ENCODE peak calls at places on chromosomes 3 and 15, in four cellular contexts. J is OCI-LY7, Z is fibroblast of pulmonary artery, Q is lower lobe of right lung. W is an unnamed sample.

GRCh38 chr15:50977157-50977556 is 68.7 kb downstream of the AP4E1 start:
- DNase-seq in J (no peak), Z (peak), Q (no peak), W (no peak)

GRCh38 chr3:69370156-69370944 is 15.5 kb downstream of the FRMD4B start:
- DNase-seq in J (no peak), Z (no peak), Q (peak), W (peak)

GRCh38 chr3:194255252-194256039 is 95.7 kb downstream of the CPN2 start:
- DNase-seq in J (peak), Z (peak), Q (peak), W (peak)

GRCh38 chr3:4754180-4755086 is 224.8 kb upstream of the BHLHE40 start:
- DNase-seq in J (no peak), Z (no peak), Q (no peak), W (no peak)

GRCh38 chr15:93126496-93127083 is 37.6 kb upstream of the RGMA start:
- DNase-seq in J (no peak), Z (no peak), Q (no peak), W (no peak)

GRCh38 chr15:69760890-69761568 is 308.4 kb downstream of the RPLP1 start:
- DNase-seq in J (peak), Z (peak), Q (peak), W (peak)

GRCh38 chr15:43134157-43134637 is 811 bp downstream of the TMEM62 start:
- DNase-seq in J (peak), Z (no peak), Q (no peak), W (no peak)

GRCh38 chr3:173826901-173827609 is 429.5 kb downstream of the NLGN1 start:
- DNase-seq in J (no peak), Z (peak), Q (no peak), W (no peak)

GRCh38 chr3:30628931-30629590 is 22.7 kb downstream of the TGFBR2 start:
- DNase-seq in J (peak), Z (peak), Q (no peak), W (peak)

GRCh38 chr3:9135526-9135925 is 113.9 kb downstream of the SRGAP3 start:
- DNase-seq in J (no peak), Z (no peak), Q (no peak), W (no peak)
- TF ChIP-seq CTCF in J (no peak), Z (no peak), Q (no peak), W (no peak)

DNA sequence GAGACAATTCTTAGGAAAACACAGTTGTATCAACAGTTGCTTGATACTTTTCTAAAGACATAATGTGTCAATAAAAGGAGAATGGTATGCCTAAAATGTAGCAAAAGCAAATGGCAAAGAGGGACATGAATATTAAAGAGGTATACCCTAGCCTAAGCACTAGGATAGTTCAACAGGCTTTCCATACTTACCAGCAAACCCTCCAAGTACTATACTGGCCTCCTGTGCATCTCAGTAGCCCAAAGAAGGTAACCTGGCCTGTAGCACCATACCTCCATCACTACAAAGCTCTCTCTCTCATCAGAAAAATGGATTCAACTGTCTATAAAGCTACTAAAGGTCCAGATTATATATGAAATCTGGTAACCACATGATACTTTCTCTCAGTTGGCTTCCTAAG is 7.5 kb downstream of the SETD2 start:
- DNase-seq in J (no peak), Z (no peak), Q (no peak), W (no peak)
- TF ChIP-seq CTCF in J (no peak), Z (no peak), Q (no peak), W (no peak)

GRCh38 chr3:169662215-169663070 is 1.1 kb downstream of the MECOM start:
- DNase-seq in J (peak), Z (peak), Q (peak), W (no peak)
- TF ChIP-seq CTCF in J (peak), Z (peak), Q (peak), W (peak)

DNA sequence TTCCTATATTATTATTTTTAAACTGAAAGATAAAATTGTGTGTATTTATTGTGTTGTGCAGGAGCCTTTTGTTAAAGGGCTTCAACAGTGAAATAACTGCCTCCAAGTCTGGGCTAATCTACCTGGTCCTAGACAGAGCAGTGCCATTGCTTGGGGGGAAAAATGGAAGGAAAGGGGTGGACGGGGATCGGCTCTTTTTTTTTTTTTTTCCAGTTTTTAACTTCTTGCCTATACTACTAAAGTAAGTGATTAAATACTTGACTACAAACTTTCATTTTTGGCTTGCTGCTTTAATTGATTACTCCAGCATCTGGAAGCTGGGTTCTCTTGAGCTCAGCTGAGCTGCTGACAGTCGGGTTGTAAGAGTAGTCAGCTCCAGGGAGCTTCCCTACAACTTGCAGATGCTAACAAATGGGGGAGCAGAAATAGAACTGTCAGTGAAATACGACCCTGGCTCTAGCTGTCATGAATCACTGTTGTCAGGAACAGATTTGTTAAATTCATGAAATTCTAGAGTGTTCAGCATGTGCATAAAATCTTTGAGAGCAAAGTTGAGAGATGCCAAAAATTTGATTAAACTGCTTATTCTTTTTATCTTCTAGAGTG is 276.7 kb downstream of the ROBO1 start:
- DNase-seq in J (no peak), Z (no peak), Q (no peak), W (no peak)
- TF ChIP-seq CTCF in J (no peak), Z (no peak), Q (no peak), W (no peak)

GRCh38 chr15:65869127-65869953 is at the start of gene RAB11A:
- DNase-seq in J (peak), Z (peak), Q (peak), W (peak)
- TF ChIP-seq CTCF in J (peak), Z (peak), Q (peak), W (peak)

GRCh38 chr3:170985304-170985703 is 41.2 kb downstream of the SLC2A2 start:
- DNase-seq in J (no peak), Z (no peak), Q (no peak), W (no peak)

GRCh38 chr3:170980399-170980798 is 46.1 kb downstream of the SLC2A2 start:
- DNase-seq in J (no peak), Z (no peak), Q (no peak), W (no peak)

GRCh38 chr3:170977911-170978310 is 48.6 kb downstream of the SLC2A2 start:
- DNase-seq in J (no peak), Z (peak), Q (no peak), W (no peak)

GRCh38 chr3:170978335-170978745 is 48.2 kb downstream of the SLC2A2 start:
- DNase-seq in J (no peak), Z (no peak), Q (no peak), W (no peak)

DNA sequence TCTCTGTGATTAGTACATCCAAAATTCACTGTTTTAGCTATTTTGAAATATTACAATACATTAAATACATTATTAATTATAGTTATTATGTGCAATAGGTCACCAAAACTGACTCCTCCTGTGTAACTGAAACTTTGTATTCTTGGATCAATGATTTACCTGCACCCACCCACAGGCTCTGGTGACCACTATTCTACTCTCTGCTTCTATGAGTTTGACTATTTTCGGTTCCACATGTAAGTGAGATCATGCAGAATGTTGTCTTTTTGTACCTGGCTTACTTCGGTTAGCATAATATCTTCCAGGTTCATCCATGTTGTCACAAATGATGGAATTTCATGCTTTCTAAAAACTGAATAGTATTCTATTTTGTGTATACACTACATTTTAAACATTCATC is 43.8 kb downstream of the SLC2A2 start:
- DNase-seq in J (no peak), Z (no peak), Q (no peak), W (no peak)
- TF ChIP-seq CTCF in J (no peak), Z (no peak), Q (no peak), W (no peak)

GRCh38 chr3:71486831-71487230 is 96.7 kb downstream of the FOXP1 start:
- DNase-seq in J (no peak), Z (no peak), Q (no peak), W (no peak)
- TF ChIP-seq CTCF in J (no peak), Z (no peak), Q (no peak), W (no peak)

GRCh38 chr15:74203914-74204431 is 1.4 kb upstream of the STRA6 start:
- DNase-seq in J (no peak), Z (peak), Q (no peak), W (no peak)

GRCh38 chr15:74200394-74200793 is 2.2 kb downstream of the STRA6 start:
- DNase-seq in J (no peak), Z (peak), Q (no peak), W (no peak)

GRCh38 chr15:74201656-74202420 is 749 bp downstream of the STRA6 start:
- DNase-seq in J (no peak), Z (no peak), Q (no peak), W (no peak)

GRCh38 chr15:74200871-74201419 is 1.6 kb downstream of the STRA6 start:
- DNase-seq in J (no peak), Z (no peak), Q (no peak), W (no peak)

GRCh38 chr15:74202461-74203401 is at the start of gene STRA6:
- DNase-seq in J (no peak), Z (no peak), Q (no peak), W (no peak)
- TF ChIP-seq CTCF in J (no peak), Z (no peak), Q (no peak), W (no peak)

DNA sequence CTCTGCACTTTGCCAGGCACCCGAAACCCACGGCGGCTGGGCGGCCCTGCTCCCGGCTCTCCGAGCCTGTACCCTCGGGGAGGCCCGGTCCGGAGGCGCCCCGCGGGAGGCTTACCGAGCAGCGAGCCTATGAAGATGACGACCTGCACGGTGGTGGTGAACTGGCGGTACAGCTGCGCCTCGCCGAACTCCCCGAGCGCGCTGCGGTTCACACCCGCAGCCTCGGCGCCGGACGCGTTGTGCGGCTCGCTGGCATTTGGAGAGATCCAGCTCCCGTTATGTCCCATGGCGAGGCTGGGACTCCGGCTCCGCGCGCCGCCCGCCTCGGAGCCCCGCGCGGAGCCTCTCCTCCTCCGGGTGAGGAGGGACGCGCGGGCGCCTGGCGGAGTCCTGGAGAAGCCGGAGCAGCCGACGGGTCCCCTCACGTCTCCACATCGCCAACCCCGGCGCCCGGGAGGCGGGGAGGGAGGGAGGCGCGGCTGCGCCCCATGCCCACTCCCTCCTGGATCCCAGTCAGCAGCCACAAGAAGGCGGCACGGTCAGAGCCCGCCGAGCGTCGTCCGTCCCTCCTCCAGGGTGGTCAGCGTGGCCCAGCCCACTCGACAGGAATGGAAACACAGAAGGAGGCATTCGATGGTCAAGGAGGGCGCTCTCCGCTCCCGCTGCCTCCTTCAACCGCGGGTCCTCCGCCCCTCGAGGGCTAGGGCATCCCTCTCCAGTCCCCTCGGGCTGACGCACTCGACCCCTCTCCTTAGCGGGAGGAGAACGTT is at the start of gene GPR176:
- DNase-seq in J (no peak), Z (peak), Q (peak), W (no peak)
- TF ChIP-seq CTCF in J (no peak), Z (no peak), Q (no peak), W (no peak)

GRCh38 chr3:78991656-78992055 is 776.1 kb downstream of the ROBO1 start:
- DNase-seq in J (no peak), Z (no peak), Q (no peak), W (no peak)

GRCh38 chr3:78986702-78987101 is 781.1 kb downstream of the ROBO1 start:
- DNase-seq in J (no peak), Z (no peak), Q (no peak), W (no peak)

GRCh38 chr3:78990164-78990563 is 777.6 kb downstream of the ROBO1 start:
- DNase-seq in J (no peak), Z (no peak), Q (no peak), W (no peak)

GRCh38 chr3:78992400-78992799 is 775.4 kb downstream of the ROBO1 start:
- DNase-seq in J (no peak), Z (no peak), Q (no peak), W (no peak)

DNA sequence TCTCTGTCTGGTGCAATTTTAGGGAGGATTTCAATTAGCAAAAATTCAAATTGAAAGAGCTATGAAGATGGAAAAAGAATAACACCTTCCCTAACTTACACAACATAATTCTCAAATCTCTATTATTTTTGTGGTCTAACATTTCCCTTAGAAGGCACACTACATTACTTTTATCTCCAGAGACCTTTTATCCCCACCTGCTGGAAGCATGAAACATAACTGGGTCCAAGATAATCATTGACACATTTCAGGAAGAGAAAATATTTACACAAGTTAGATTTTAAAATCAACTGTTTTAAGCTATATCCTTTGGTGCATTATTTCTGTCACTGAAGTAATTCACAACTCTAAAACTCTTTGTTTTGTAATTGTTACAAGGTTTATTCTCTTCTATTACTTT is 779.5 kb downstream of the ROBO1 start:
- DNase-seq in J (no peak), Z (peak), Q (no peak), W (no peak)
- TF ChIP-seq CTCF in J (peak), Z (peak), Q (peak), W (no peak)

W was measured in CD14-positive monocyte.